ENCODE peak calls at places on chromosomes 1 and 21, in eight cellular contexts. Z is MM.1S, B is neuronal stem cell, K is mesendoderm, I is HepG2, P is GM23248, H is mammary epithelial cell, Y is SK-N-SH. M is an unnamed sample.

GRCh38 chr1:218823291-218823900 is 350.3 kb upstream of the LYPLAL1 start:
- DNase-seq in Z (no peak), B (no peak), K (peak; percentile 7), I (no peak), P (peak; percentile 88), H (peak; percentile 63), Y (no peak), M (peak; percentile 78)

GRCh38 chr1:34341896-34342295 is 165.2 kb downstream of the C1orf94 start:
- DNase-seq in Z (no peak), B (no peak), K (no peak), I (no peak), P (no peak), H (no peak), Y (no peak), M (no peak)

GRCh38 chr21:46356494-46357334 is 32.8 kb downstream of the PCNT start:
- DNase-seq in Z (peak; percentile 81), B (no peak), K (no peak), I (no peak), P (no peak), H (no peak), Y (no peak), M (no peak)

GRCh38 chr1:198333744-198334143 is 176.9 kb downstream of the NEK7 start:
- DNase-seq in Z (no peak), B (no peak), K (no peak), I (no peak), P (peak; percentile 70), H (peak; percentile 43), Y (no peak), M (no peak)

GRCh38 chr1:14810631-14811325 is 212.3 kb downstream of the KAZN start:
- DNase-seq in Z (no peak), B (no peak), K (no peak), I (no peak), P (no peak), H (no peak), Y (no peak), M (no peak)

GRCh38 chr1:244751271-244751895 is 84.1 kb upstream of the COX20 start:
- DNase-seq in Z (no peak), B (no peak), K (no peak), I (no peak), P (no peak), H (no peak), Y (no peak), M (no peak)

GRCh38 chr1:199123615-199124014 is 484.8 kb downstream of the PTPRC start:
- DNase-seq in Z (no peak), B (no peak), K (no peak), I (no peak), P (peak; percentile 93), H (peak; percentile 73), Y (no peak), M (no peak)

GRCh38 chr1:184113251-184113650 is 61.7 kb downstream of the TSEN15 start:
- DNase-seq in Z (no peak), B (no peak), K (peak; percentile 2), I (no peak), P (no peak), H (no peak), Y (no peak), M (no peak)

DNA sequence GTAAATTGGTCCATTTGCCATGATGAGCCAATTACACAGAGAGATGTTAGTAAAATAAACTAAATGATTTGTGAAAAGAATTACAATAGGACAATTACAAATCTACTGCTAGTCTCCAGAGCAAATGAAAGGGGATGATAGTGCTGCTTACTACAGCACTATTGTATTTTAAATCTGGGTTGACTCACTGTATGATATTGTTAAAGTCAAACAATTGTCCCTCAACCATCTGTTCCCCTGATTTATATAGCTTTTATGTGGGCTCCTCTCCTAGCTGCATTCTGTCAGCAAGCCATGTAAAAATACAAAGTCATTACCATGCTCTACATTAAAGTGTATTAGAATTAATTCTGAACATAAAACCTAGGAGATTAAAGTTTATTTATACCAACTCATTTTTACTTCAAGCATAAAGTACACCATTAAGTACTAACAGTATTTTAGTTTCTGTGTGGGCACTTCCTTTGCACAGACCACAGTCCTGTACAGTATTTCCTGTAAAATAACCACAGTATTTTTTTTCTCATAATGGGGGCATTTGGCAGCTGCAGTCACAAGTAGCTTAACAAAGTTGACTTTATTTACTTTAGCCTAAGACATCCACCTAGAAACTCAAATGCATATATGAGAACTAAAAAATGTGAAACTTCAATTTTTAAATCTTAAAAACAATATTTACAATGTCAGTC is 135.8 kb downstream of the VAV3 start:
- DNase-seq in Z (peak; percentile 67), B (no peak), K (no peak), I (no peak), P (no peak), H (no peak), Y (no peak), M (no peak)
- H3K9ac ChIP-seq in Z (no peak overlapping the region), B (no peak overlapping the region), K (no peak overlapping the region), I (no peak overlapping the region), P (no peak overlapping the region), H (no peak overlapping the region), Y (no peak overlapping the region), M (no peak overlapping the region)

DNA sequence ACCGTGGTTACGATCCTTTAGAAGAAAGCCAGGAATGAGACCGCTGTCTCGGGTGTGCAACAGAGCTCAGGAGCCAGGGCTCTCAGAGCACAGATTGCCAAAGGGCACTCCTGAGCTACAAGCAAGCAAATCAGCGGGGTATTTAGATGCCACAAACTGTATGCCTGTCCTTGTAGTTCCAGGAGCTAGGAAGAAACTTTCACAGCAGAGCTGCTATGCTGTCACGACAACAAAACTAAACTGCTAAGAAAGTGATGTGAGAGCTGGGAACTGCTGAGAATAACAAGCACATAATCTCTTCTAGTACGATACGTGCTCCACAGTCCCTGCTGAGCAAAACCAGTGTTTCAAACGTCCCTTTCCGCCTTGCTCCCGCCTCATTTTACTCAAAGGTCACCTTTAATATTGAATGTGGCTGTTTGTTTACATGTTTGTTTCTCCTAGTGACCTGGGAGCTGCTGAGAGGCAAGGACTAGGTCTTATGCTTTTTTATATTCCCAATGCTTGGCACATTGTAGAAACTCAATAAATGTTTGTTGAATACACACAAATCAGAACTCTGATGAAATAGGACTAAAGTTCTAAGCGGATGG is 14.7 kb downstream of the GREM2 start:
- DNase-seq in Z (no peak), B (no peak), K (no peak), I (no peak), P (peak; percentile 54), H (no peak), Y (no peak), M (no peak)
- H3K4me2 ChIP-seq in Z (no peak overlapping the region), B (no peak overlapping the region), K (no peak overlapping the region), I (peak overlapping the region; percentile 93), P (peak overlapping the region; percentile 76), H (no peak overlapping the region), Y (no peak overlapping the region), M (no peak overlapping the region)

GRCh38 chr1:193113992-193114332 is 7.9 kb upstream of the CDC73 start:
- DNase-seq in Z (no peak), B (no peak), K (no peak), I (no peak), P (no peak), H (no peak), Y (no peak), M (no peak)

GRCh38 chr1:193111641-193112090 is 6.5 kb upstream of the GLRX2 start:
- DNase-seq in Z (peak; percentile 21), B (no peak), K (peak; percentile 80), I (peak; percentile 67), P (peak; percentile 92), H (peak; percentile 65), Y (no peak), M (peak; percentile 46)

GRCh38 chr1:193115629-193116227 is 6.1 kb upstream of the CDC73 start:
- DNase-seq in Z (no peak), B (no peak), K (peak; percentile 87), I (peak; percentile 87), P (peak; percentile 99), H (peak; percentile 96), Y (peak; percentile 11), M (peak; percentile 93)

GRCh38 chr1:193113258-193113991 is 8.2 kb upstream of the GLRX2 start:
- DNase-seq in Z (no peak), B (no peak), K (peak; percentile 98), I (no peak), P (no peak), H (no peak), Y (no peak), M (no peak)

DNA sequence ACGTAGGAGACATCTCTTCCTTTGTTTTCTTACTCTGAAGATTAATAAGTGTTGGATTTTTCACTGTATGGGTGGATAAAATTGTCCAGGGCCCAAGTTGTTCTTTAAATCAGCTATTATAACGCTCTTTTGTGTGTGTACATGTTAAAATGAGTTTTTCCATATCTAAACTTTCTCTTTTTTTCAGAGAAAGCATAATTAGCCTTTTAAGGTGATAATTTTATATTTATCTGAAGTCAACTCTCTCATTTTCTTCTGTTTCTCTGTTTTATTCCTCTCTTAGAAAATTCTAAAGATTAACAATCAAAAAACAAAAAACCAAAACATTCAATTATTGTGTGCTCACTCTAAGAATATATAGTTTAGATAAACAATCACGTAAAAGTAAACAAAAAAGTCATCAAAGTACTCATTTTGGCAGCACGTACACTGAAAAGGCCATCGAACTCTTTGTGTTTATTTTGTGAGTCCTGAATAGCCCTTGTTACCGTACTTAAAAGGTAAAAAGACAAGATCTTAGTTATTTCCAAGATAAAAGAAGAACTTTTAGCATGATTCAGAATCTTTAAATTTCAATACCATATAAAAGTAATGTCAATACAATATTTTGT is 7.2 kb upstream of the CDC73 start:
- DNase-seq in Z (no peak), B (no peak), K (no peak), I (peak; percentile 51), P (no peak), H (no peak), Y (no peak), M (no peak)
- H3K9ac ChIP-seq in Z (no peak overlapping the region), B (no peak overlapping the region), K (no peak overlapping the region), I (peak overlapping the region; percentile 18), P (peak overlapping the region; percentile 8), H (no peak overlapping the region), Y (no peak overlapping the region), M (no peak overlapping the region)

GRCh38 chr1:27430903-27431653 is 38.7 kb downstream of the GPR3 start:
- DNase-seq in Z (peak; percentile 53), B (no peak), K (no peak), I (no peak), P (peak; percentile 46), H (no peak), Y (no peak), M (no peak)

GRCh38 chr1:27436204-27437159 is 44.1 kb downstream of the GPR3 start:
- DNase-seq in Z (peak; percentile 35), B (no peak), K (no peak), I (peak; percentile 25), P (peak; percentile 83), H (peak; percentile 66), Y (no peak), M (peak; percentile 3)

GRCh38 chr1:27438621-27439061 is 46.2 kb downstream of the GPR3 start:
- DNase-seq in Z (peak; percentile 45), B (no peak), K (no peak), I (no peak), P (peak; percentile 20), H (no peak), Y (no peak), M (no peak)

GRCh38 chr1:27439150-27439549 is 46.7 kb downstream of the GPR3 start:
- DNase-seq in Z (no peak), B (no peak), K (no peak), I (no peak), P (no peak), H (no peak), Y (no peak), M (no peak)

DNA sequence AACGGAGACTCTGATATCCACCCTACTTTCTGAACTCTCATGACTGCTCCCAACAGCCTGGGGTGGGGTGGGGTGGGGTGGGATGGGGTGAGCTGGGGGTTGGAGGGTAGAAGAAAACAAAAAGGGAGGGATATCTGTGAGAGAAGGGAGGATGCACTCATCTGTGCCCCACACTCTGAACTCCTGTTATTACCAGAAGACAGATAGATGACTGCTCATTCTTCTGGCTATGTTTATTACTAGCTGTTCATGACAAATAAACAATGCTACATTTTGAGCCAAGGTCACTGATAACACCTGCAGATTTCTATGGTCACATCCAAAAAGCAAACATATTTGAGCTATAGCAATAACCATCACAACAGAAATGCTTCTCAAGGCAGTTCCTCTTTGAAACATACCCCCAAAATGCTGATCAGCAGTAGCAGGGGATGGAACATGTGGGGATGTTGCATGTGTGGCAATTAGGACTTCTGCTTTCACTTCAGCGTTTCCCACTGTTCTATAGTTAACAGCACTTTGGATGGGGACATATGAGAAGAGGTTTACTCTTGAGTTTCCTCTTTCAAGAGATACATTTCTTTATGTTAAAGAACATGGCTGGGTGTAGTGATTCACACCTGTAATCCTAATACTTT is 43.3 kb downstream of the GPR3 start:
- DNase-seq in Z (peak; percentile 68), B (no peak), K (no peak), I (no peak), P (peak; percentile 6), H (no peak), Y (no peak), M (no peak)
- H3K4me2 ChIP-seq in Z (peak overlapping the region; percentile 75), B (no peak overlapping the region), K (no peak overlapping the region), I (no peak overlapping the region), P (peak overlapping the region; percentile 55), H (peak overlapping the region; percentile 70), Y (peak overlapping the region; percentile 2), M (peak overlapping the region; percentile 60)